ENCODE peak calls at places on chromosomes 7 and 10, in ten cellular contexts. T, K, F, V, Q, N, B, C, Z and L are unnamed samples.
A peak's percentile ranks its signal among the peaks of the same experiment; 100 is the strongest.

GRCh38 chr7:117982071-117983055 is 109.1 kb upstream of the CTTNBP2 start:
- DNase-seq in Q (no peak), B (no peak), Z (no peak), V (no peak), T (no peak), K (no peak), N (no peak), C (no peak), F (no peak), L (no peak)

GRCh38 chr7:70935854-70936253 is 196.1 kb upstream of the GALNT17 start:
- DNase-seq in N (no peak), V (no peak), K (no peak), B (no peak), Q (no peak), F (no peak), C (no peak), T (no peak), Z (no peak), L (no peak)

GRCh38 chr7:81267508-81267907 is 348.7 kb upstream of the SEMA3C start:
- DNase-seq in C (no peak), T (no peak), F (no peak), N (no peak), Z (no peak), V (no peak), B (no peak), K (peak; percentile 81), Q (peak; percentile 76), L (no peak)

GRCh38 chr7:99289185-99289584 is 16.5 kb downstream of the MYH16 start:
- DNase-seq in B (no peak), C (peak; percentile 33), F (no peak), K (no peak), T (no peak), Z (no peak), V (no peak), N (no peak), Q (no peak), L (no peak)

GRCh38 chr10:115931301-115931700 is 341.7 kb downstream of the GFRA1 start:
- DNase-seq in N (no peak), K (no peak), Q (no peak), C (no peak), Z (no peak), F (no peak), T (no peak), V (no peak), B (no peak), L (no peak)

GRCh38 chr7:53611043-53611442 is 575.6 kb downstream of the POM121L12 start:
- DNase-seq in Z (no peak), Q (no peak), V (no peak), C (no peak), T (no peak), F (no peak), N (no peak), B (no peak), K (no peak), L (no peak)

GRCh38 chr7:21454182-21454581 is 26.3 kb downstream of the SP4 start:
- DNase-seq in B (no peak), T (no peak), Q (no peak), C (peak; percentile 28), K (no peak), Z (no peak), V (no peak), N (no peak), F (no peak), L (no peak)

GRCh38 chr10:117747636-117748035 is 205.1 kb downstream of the EMX2 start:
- DNase-seq in V (no peak), B (no peak), Z (no peak), C (no peak), N (no peak), T (no peak), F (no peak), Q (no peak), K (no peak), L (no peak)

GRCh38 chr7:153430931-153431330 is 621.3 kb upstream of the DPP6 start:
- DNase-seq in Z (no peak), N (no peak), V (no peak), C (peak; percentile 62), T (no peak), Q (no peak), B (no peak), F (no peak), K (no peak), L (no peak)

GRCh38 chr7:117385340-117386124 is 41.8 kb downstream of the ASZ1 start:
- DNase-seq in C (peak; percentile 34), F (peak; percentile 13), N (no peak), V (no peak), B (no peak), Z (no peak), K (peak; percentile 27), T (no peak), Q (peak; percentile 55), L (no peak)

GRCh38 chr7:70694357-70694908 is 437.5 kb upstream of the GALNT17 start:
- DNase-seq in K (peak; percentile 29), N (peak; percentile 27), T (peak; percentile 82), Z (no peak), V (no peak), Q (peak; percentile 48), C (peak; percentile 71), F (peak; percentile 67), B (no peak), L (no peak)

GRCh38 chr7:125085084-125085483 is 155.5 kb upstream of the POT1 start:
- DNase-seq in F (no peak), C (no peak), V (no peak), Z (no peak), B (no peak), T (no peak), N (no peak), K (no peak), Q (no peak), L (no peak)

GRCh38 chr7:24781106-24781505 is 23.8 kb upstream of the GSDME start:
- DNase-seq in Z (no peak), B (no peak), C (no peak), N (no peak), K (no peak), V (no peak), F (no peak), T (no peak), Q (no peak), L (no peak)

GRCh38 chr7:26169271-26169670 is 17.3 kb downstream of the NFE2L3 start:
- DNase-seq in T (no peak), B (no peak), N (no peak), F (no peak), K (no peak), V (no peak), Z (no peak), C (no peak), Q (no peak), L (no peak)

GRCh38 chr10:34116220-34116623 is 698.9 kb downstream of the PARD3 start:
- DNase-seq in N (no peak), Q (peak; percentile 56), Z (no peak), B (no peak), T (no peak), K (no peak), C (no peak), F (no peak), V (no peak), L (no peak)

GRCh38 chr7:92586403-92586802 is 3.8 kb downstream of the FAM133B start:
- DNase-seq in K (peak; percentile 29), Q (no peak), V (no peak), F (no peak), B (no peak), Z (no peak), T (no peak), C (no peak), N (no peak), L (no peak)

GRCh38 chr10:88023676-88024075 is 160.3 kb downstream of the PTEN start:
- DNase-seq in T (no peak), N (no peak), B (no peak), C (no peak), V (no peak), F (no peak), Q (no peak), K (no peak), Z (no peak), L (no peak)

GRCh38 chr10:69866688-69867461 is 65.2 kb downstream of the COL13A1 start:
- DNase-seq in K (peak; percentile 86), F (no peak), V (peak; percentile 75), T (no peak), Z (no peak), Q (peak; percentile 74), B (no peak), C (peak; percentile 78), N (no peak), L (no peak)

GRCh38 chr7:140402178-140402835 is 1.6 kb upstream of the RAB19 start:
- DNase-seq in C (no peak), K (peak; percentile 65), Q (peak; percentile 75), Z (no peak), F (no peak), N (no peak), T (no peak), V (no peak), B (no peak), L (no peak)

GRCh38 chr10:67772894-67773511 is 65.0 kb downstream of the DNAJC12 start:
- DNase-seq in K (peak; percentile 51), C (no peak), F (peak; percentile 73), N (no peak), B (no peak), V (no peak), T (no peak), Q (peak; percentile 21), Z (no peak), L (no peak)

GRCh38 chr7:76108540-76109233 is 60.8 kb downstream of the MDH2 start:
- DNase-seq in C (no peak), F (no peak), Q (no peak), K (peak; percentile 32), V (peak; percentile 70), T (no peak), N (no peak), Z (no peak), B (no peak), L (no peak)

GRCh38 chr7:127290801-127291361 is 38.1 kb upstream of the GRM8 start:
- DNase-seq in C (no peak), K (peak; percentile 1), V (no peak), N (no peak), Z (no peak), F (no peak), Q (no peak), B (no peak), T (no peak), L (no peak)

GRCh38 chr7:26531926-26532325 is 240.3 kb downstream of the SNX10 start:
- DNase-seq in F (no peak), Z (no peak), B (no peak), T (no peak), Q (no peak), N (no peak), C (no peak), K (no peak), V (no peak), L (no peak)

GRCh38 chr7:128869138-128869943 is 6.7 kb downstream of the ATP6V1F start:
- DNase-seq in B (no peak), C (peak; percentile 76), T (peak; percentile 87), N (peak; percentile 19), Z (no peak), V (peak; percentile 84), K (peak; percentile 19), F (peak; percentile 81), Q (no peak), L (peak; percentile 86)

GRCh38 chr10:107163904-107164861 is at the start of gene SORCS1:
- DNase-seq in K (no peak), C (peak; percentile 76), B (no peak), F (peak; percentile 18), Q (no peak), Z (no peak), N (no peak), T (peak; percentile 88), V (peak; percentile 78), L (peak; percentile 74)

GRCh38 chr7:149750122-149750845 is 23.1 kb downstream of the ZNF467 start:
- DNase-seq in F (no peak), V (no peak), Z (no peak), T (no peak), C (no peak), K (no peak), B (no peak), Q (no peak), N (no peak), L (peak; percentile 47)

GRCh38 chr10:60944159-60944909 is at the start of gene RHOBTB1:
- DNase-seq in B (peak; percentile 94), N (peak; percentile 75), C (peak; percentile 77), T (peak; percentile 92), Z (no peak), K (peak; percentile 77), Q (peak; percentile 69), V (peak; percentile 91), F (peak; percentile 58), L (peak; percentile 91)

GRCh38 chr7:68998136-68998535 is 600.1 kb upstream of the AUTS2 start:
- DNase-seq in Z (no peak), N (no peak), F (no peak), C (no peak), V (no peak), T (no peak), K (peak; percentile 14), B (no peak), Q (no peak), L (no peak)